ENCODE peak calls at places on chromosome 2, in four cellular contexts. C, D, S and I are unnamed samples.

GRCh38 chr2:235498556-235499305 is 4.9 kb downstream of the AGAP1 start:
- DNase-seq in C (peak), S (no peak), D (peak), I (no peak)

GRCh38 chr2:129859141-129859540 is 120.3 kb upstream of the RAB6C start:
- DNase-seq in C (no peak), S (no peak), D (no peak), I (no peak)

GRCh38 chr2:54503192-54503591 is 47.1 kb downstream of the SPTBN1 start:
- DNase-seq in S (no peak), D (peak), C (no peak), I (no peak)

GRCh38 chr2:75134802-75135201 is 64.5 kb downstream of the TACR1 start:
- DNase-seq in C (no peak), D (no peak), S (no peak), I (no peak)

GRCh38 chr2:168293766-168294165 is 46.4 kb upstream of the STK39 start:
- DNase-seq in D (peak), S (no peak), C (no peak), I (no peak)

GRCh38 chr2:207847807-207848544 is 78.3 kb upstream of the FZD5 start:
- DNase-seq in D (no peak), C (peak), S (no peak), I (no peak)

GRCh38 chr2:26018184-26018716 is 15.6 kb upstream of the RAB10 start:
- DNase-seq in C (peak), S (peak), D (peak), I (peak)

GRCh38 chr2:222871291-222871690 is 10.5 kb downstream of the ACSL3 start:
- DNase-seq in C (no peak), S (no peak), D (no peak), I (no peak)

GRCh38 chr2:174180165-174180724 is 68.1 kb downstream of the OLA1 start:
- DNase-seq in C (no peak), D (peak), S (no peak), I (no peak)

GRCh38 chr2:45458909-45459563 is 152.0 kb downstream of the SRBD1 start:
- DNase-seq in C (peak), D (peak), S (peak), I (no peak)

GRCh38 chr2:55231546-55232083 is 478 bp downstream of the CLHC1 start:
- DNase-seq in D (no peak), S (no peak), C (peak), I (no peak)

GRCh38 chr2:152553518-152553917 is 163.7 kb downstream of the PRPF40A start:
- DNase-seq in D (no peak), C (no peak), S (no peak), I (no peak)

GRCh38 chr2:152556506-152556905 is 160.8 kb downstream of the PRPF40A start:
- DNase-seq in D (no peak), C (no peak), S (no peak), I (no peak)

GRCh38 chr2:152557273-152557879 is 159.9 kb downstream of the PRPF40A start:
- DNase-seq in C (no peak), S (no peak), D (peak), I (no peak)

GRCh38 chr2:152552868-152553267 is 164.4 kb downstream of the PRPF40A start:
- DNase-seq in C (no peak), S (no peak), D (no peak), I (no peak)

DNA sequence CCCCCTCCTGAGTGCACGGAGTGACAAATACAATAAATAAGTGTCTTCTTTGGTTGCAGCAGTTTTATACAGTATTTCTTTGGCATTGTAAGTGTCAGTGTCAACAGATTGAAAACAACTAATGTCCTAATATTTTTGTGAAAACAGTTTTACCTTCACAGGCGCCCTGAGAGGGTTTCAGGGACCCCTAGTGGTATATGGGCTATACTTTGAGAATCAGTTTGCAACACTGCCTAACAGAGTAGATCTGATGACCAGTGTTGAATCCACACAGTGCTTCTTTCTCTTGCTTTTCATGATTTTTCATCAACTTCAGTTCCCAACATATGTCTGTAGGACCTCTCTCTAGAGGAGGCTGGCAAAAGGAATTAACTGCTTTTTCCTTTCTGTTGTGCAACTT is 162.2 kb downstream of the PRPF40A start:
- DNase-seq in S (no peak), C (no peak), D (peak), I (no peak)
- TF ChIP-seq CTCF in S (no peak), C (peak), D (peak), I (peak)

DNA sequence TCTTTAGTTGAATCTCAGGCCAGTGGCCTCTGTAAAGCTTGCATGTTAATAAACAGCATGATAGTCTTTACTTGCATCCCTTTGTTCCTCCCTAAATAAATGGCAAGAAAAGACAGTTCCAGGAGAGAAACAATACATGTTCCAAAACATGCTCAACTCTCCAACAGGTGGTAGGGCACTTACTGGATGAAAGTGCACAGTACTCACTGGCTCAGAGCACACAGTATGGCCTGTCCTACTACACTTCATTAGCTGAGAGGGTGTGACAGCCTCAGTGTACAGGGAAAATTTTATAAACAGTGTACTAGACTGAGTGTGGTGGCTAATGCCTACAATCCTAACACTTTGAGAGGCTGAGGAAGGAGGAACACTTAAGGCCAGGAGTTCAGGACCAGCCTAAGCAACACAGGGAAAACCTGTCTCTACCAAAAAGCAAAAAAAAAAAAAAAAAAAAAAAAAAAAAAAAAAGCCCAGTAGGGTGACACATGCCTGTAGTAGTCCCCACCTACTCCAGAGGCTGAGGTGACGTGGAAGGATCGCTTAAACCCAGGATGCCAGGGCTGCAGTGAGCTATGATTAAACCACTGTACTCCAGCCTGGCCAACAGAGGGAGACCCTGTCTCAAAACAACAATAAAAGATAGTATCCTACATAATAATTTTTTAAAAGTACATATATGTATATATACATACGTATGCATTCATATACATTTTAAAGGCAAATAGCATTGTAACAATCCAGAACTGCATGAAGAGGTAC is 51.9 kb downstream of the SOS1 start:
- DNase-seq in D (peak), S (no peak), C (peak), I (no peak)
- TF ChIP-seq CTCF in D (no peak), S (no peak), C (no peak), I (peak)

GRCh38 chr2:42360890-42361727 is at the start of gene COX7A2L:
- DNase-seq in S (peak), D (peak), C (peak), I (peak)
- TF ChIP-seq CTCF in S (no peak), D (peak), C (peak), I (peak)

DNA sequence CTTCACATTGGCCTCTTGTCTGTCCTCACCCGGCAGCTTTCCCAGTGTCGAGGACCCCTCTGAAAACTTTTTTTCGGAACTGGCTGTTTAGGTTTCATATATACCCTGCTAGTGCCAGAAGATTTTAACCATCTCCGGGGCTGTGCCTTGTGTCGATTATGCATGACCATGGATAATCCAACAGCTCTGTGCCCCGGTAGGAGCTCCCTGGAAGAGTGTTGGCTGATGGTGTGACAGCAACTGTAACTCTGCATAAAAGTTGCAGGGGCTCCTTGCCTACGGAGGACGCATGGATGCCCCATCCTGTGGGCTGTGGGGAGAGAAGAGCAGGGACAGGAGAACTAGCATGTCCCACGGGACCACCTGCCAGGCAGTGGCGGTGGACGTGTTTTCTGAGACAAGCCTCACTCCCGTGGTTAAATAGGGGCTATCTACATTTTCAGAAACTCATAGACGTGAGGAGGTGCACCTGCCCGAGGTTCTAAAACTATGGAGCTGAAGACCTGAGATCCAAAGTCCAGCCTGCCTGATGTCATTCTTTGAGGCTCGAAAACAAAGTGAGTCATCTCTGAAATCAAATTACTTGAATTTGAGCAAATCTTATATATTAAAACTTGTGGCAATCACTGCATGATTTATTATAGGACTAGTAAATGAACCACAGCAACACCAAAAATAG is 437.2 kb upstream of the HS6ST1 start:
- DNase-seq in C (no peak), D (no peak), S (peak), I (peak)
- TF ChIP-seq CTCF in C (no peak), D (no peak), S (no peak), I (no peak)